ENCODE peak calls at places on chromosomes 1 and 21, in eight cellular contexts. E, U, P, A, N, Y, H and G are unnamed samples.

GRCh38 chr1:94275116-94275515 is 37.7 kb upstream of the ARHGAP29 start:
- DNase-seq in Y (no peak), U (no peak), H (no peak), P (no peak), A (no peak), E (no peak), N (no peak), G (no peak)

GRCh38 chr1:245997471-245998258 is 509.4 kb downstream of the SMYD3 start:
- DNase-seq in P (no peak), A (no peak), E (no peak), U (no peak), N (no peak), H (peak), Y (no peak), G (peak)

GRCh38 chr1:19737413-19737812 is 62.3 kb downstream of the TMCO4 start:
- DNase-seq in E (peak), Y (no peak), H (no peak), P (no peak), N (no peak), A (no peak), U (no peak), G (no peak)

GRCh38 chr1:107228704-107229103 is 87.9 kb downstream of the NTNG1 start:
- DNase-seq in E (no peak), U (no peak), P (no peak), Y (no peak), H (no peak), N (no peak), A (no peak), G (no peak)

GRCh38 chr1:246110343-246111219 is 396.5 kb downstream of the SMYD3 start:
- DNase-seq in U (peak), N (no peak), A (no peak), P (no peak), Y (no peak), E (no peak), H (peak), G (peak)

GRCh38 chr1:235397733-235398132 is 30.5 kb downstream of the TBCE start:
- DNase-seq in H (peak), A (no peak), N (peak), U (no peak), P (peak), E (no peak), Y (no peak), G (no peak)

GRCh38 chr1:62407398-62408009 is 29.3 kb upstream of the USP1 start:
- DNase-seq in U (peak), E (peak), N (peak), P (no peak), H (peak), Y (peak), A (no peak), G (peak)

GRCh38 chr1:34597877-34598514 is 156.9 kb upstream of the GJB5 start:
- DNase-seq in Y (peak), N (peak), E (peak), P (no peak), H (peak), U (peak), A (peak), G (peak)

GRCh38 chr1:47194314-47194713 is 4.5 kb upstream of the PDZK1IP1 start:
- DNase-seq in A (no peak), E (no peak), N (no peak), U (no peak), P (no peak), H (no peak), Y (no peak), G (no peak)

GRCh38 chr1:99137546-99138206 is 126.6 kb upstream of the PLPPR4 start:
- DNase-seq in U (no peak), A (no peak), N (no peak), P (no peak), Y (no peak), H (no peak), E (no peak), G (no peak)

DNA sequence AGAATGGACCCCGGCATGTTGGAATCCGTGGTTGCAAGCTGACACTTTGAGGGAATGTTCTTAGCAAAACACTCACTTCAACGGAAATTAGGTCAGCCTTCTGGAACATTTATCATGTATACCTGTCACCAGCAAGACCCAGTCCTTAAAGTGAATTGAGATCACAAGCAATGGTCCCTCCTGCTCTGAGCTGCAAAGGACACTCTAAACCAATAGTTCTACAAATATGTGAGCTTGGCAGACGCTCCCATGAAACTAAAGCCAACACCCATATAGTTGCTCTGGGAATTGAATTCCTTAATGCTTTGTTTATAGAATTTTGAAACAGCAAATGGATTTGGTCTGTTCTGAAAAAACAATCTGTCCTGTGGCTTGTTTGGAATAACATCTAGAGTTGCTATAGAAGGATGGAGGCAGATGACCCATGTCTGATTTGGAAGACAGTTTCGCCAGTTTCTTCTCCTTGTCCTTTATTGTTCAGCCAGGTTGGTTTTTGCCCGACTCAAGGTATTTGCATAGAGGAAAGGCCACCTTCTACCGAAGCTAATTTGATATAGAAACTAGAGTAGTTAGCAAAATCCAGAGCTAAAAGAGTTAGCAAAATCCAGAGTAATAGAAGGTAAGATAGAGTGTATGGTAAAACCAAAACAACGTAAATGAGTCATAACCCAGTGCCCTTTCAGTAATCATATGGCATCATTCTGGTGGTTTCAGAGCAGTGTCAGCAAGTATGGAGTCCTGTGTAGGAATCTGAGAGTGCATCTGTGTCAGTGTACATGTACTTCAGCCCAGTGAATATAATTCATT is 236.2 kb downstream of the NFIA start:
- DNase-seq in E (no peak), Y (no peak), N (peak), U (no peak), A (peak), H (peak), P (peak), G (peak)
- H3K4me3 ChIP-seq in E (no peak), Y (no peak), N (no peak), U (no peak), A (peak), H (peak), P (no peak), G (no peak)

DNA sequence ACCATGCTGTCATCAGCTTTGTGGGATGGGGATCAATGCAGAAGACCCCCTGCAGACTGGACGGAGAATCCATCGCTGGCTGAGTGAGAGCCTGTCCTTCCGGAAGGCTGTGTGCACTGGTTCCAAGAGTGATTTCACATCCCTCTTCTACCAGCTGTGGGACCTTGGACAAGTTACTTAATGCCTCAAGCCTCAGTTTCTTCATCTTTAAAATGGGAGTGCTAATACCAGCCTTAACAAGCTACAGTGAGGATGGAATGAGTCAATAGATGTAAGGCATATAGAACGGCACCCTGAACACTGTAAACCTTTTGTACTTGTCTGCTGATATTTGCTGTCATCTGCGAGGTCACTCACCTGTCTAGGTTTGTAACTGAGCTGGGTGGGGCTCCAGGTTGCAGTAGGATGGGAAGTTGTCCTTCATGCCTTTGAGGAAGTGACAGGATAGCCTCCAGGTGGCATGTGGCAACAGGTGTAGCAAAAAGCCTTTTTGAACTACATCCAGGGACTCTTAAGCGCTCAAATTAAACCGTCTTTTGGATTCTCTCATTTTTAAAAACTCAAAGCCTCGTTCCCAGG is 27.5 kb downstream of the TMEM51 start:
- DNase-seq in A (no peak), E (no peak), P (no peak), N (no peak), U (no peak), Y (no peak), H (no peak), G (no peak)
- TF ChIP-seq CTCF in A (no peak), E (no peak), P (no peak), N (no peak), U (no peak), Y (no peak), H (no peak), G (no peak)

GRCh38 chr21:20661745-20662470 is 336.3 kb upstream of the NCAM2 start:
- DNase-seq in Y (no peak), N (no peak), E (no peak), A (no peak), P (no peak), H (no peak), U (peak), G (no peak)
- H3K4me3 ChIP-seq in Y (no peak), N (no peak), E (no peak), A (no peak), P (no peak), H (no peak), U (peak), G (no peak)

DNA sequence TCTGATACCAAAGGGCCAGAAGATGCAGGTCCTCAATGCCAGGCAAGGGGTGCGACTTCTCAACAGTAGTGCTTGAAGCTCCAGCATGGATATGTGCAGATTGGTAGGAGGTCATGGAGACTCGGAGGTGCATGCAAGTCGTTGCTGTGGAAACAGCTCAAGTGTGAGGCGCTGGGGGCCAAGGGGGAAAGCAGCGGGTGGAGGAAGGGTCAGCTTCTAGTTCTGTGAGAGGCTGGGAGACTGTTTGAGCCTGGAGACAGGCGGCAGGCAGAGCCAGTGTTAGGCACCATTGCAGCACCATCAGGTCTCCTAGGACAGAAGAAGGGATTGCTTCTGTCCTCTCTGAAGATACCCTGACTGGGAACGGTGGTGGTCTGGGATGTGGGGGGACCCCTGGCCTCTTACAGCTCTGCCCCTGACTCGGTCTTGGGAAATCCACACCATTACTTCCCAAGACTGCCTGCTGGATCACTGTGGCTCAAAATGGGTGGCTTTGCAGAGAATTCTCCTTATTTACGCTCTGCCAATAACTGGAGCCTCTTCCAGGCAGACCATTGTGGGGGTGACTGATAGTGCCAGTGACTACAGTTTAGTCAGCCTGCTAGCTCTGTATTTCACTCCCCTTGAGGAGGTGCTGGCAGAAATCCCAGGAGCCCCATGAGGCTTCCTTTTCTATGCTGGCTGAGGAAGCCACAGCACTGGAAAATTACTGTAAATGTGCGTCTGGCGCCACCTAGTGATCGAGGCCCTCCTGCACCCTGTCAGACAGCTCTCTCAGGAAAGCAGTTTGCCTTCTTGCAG is 46.3 kb upstream of the VANGL1 start:
- DNase-seq in E (peak), Y (peak), U (peak), A (peak), H (peak), P (peak), N (peak), G (peak)
- TF ChIP-seq CTCF in E (peak), Y (peak), U (peak), A (peak), H (peak), P (peak), N (peak), G (peak)